ENCODE peak calls at places on chromosome 3, in nine cellular contexts. H, S, J, F, D, Y, U, K and O are unnamed samples. For H3K4me1, the result is how much of the 10 kb centered on the place peaks cover.

GRCh38 chr3:151379083-151379734 is 5.3 kb downstream of the P2RY12 start:
- DNase-seq in H (no peak), S (no peak), J (peak), F (no peak), D (no peak), Y (peak), U (no peak), K (no peak), O (peak)

GRCh38 chr3:159252772-159253384 is 451.0 kb downstream of the MFSD1 start:
- DNase-seq in H (no peak), S (no peak), J (peak), F (peak), D (peak), Y (peak), U (no peak), K (no peak), O (no peak)

GRCh38 chr3:184872200-184872599 is 60.2 kb downstream of the VPS8 start:
- DNase-seq in H (no peak), S (no peak), J (no peak), F (no peak), D (no peak), Y (no peak), U (no peak), K (no peak), O (no peak)

GRCh38 chr3:184155644-184156521 is 706 bp downstream of the DVL3 start:
- DNase-seq in H (peak), S (no peak), J (peak), F (peak), D (peak), Y (no peak), U (peak), K (no peak), O (no peak)

GRCh38 chr3:108175352-108175751 is 46.9 kb downstream of the IFT57 start:
- DNase-seq in H (no peak), S (no peak), J (peak), F (peak), D (peak), Y (no peak), U (no peak), K (no peak), O (no peak)

GRCh38 chr3:160564205-160564922 is 1.0 kb downstream of the KPNA4 start:
- DNase-seq in H (no peak), S (peak), J (peak), F (no peak), D (no peak), Y (peak), U (peak), K (no peak), O (no peak)

GRCh38 chr3:184764176-184764575 is 47.8 kb upstream of the VPS8 start:
- DNase-seq in H (no peak), S (no peak), J (no peak), F (no peak), D (no peak), Y (no peak), U (peak), K (no peak), O (no peak)

GRCh38 chr3:114417265-114417664 is 123.4 kb downstream of the TIGIT start:
- DNase-seq in H (no peak), S (no peak), J (no peak), F (no peak), D (no peak), Y (no peak), U (no peak), K (no peak), O (no peak)

GRCh38 chr3:111605016-111605415 is 9.9 kb upstream of the ZBED2 start:
- DNase-seq in H (no peak), S (no peak), J (no peak), F (peak), D (peak), Y (no peak), U (no peak), K (no peak), O (no peak)

GRCh38 chr3:42780892-42781700 is 8.0 kb upstream of the CCDC13 start:
- DNase-seq in H (no peak), S (no peak), J (peak), F (peak), D (peak), Y (peak), U (no peak), K (no peak), O (no peak)

GRCh38 chr3:174859109-174859735 is at the start of gene NAALADL2:
- DNase-seq in H (no peak), S (no peak), J (no peak), F (no peak), D (peak), Y (no peak), U (no peak), K (no peak), O (no peak)

GRCh38 chr3:154421067-154421466 is 8.9 kb downstream of the GPR149 start:
- DNase-seq in H (no peak), S (no peak), J (peak), F (no peak), D (no peak), Y (no peak), U (no peak), K (no peak), O (no peak)

GRCh38 chr3:65828706-65829105 is 210.0 kb downstream of the MAGI1 start:
- DNase-seq in H (no peak), S (peak), J (peak), F (peak), D (peak), Y (no peak), U (no peak), K (no peak), O (no peak)

GRCh38 chr3:76900571-76900970 is 139.3 kb upstream of the ROBO2 start:
- DNase-seq in H (no peak), S (no peak), J (no peak), F (peak), D (no peak), Y (no peak), U (no peak), K (no peak), O (no peak)

GRCh38 chr3:52787672-52788625 is 6.6 kb upstream of the ITIH3 start:
- DNase-seq in H (no peak), S (no peak), J (no peak), F (no peak), D (no peak), Y (no peak), U (peak), K (no peak), O (peak)

GRCh38 chr3:12190832-12191231 is 32.1 kb upstream of the TIMP4 start:
- DNase-seq in H (no peak), S (no peak), J (no peak), F (no peak), D (no peak), Y (no peak), U (no peak), K (no peak), O (no peak)

GRCh38 chr3:19559724-19560442 is 374.1 kb downstream of the EFHB start:
- DNase-seq in H (no peak), S (no peak), J (no peak), F (no peak), D (no peak), Y (no peak), U (no peak), K (no peak), O (no peak)

GRCh38 chr3:41202075-41202833 is 2.9 kb downstream of the CTNNB1 start:
- DNase-seq in H (no peak), S (no peak), J (no peak), F (no peak), D (peak), Y (no peak), U (no peak), K (no peak), O (no peak)

GRCh38 chr3:108127301-108127988 is 36.6 kb upstream of the CD47 start:
- DNase-seq in H (no peak), S (no peak), J (no peak), F (no peak), D (peak), Y (no peak), U (no peak), K (no peak), O (no peak)

GRCh38 chr3:180646187-180646790 is 33.0 kb downstream of the CCDC39 start:
- DNase-seq in H (no peak), S (no peak), J (peak), F (no peak), D (no peak), Y (peak), U (no peak), K (no peak), O (no peak)

GRCh38 chr3:14803101-14803980 is 15.4 kb upstream of the FGD5 start:
- DNase-seq in H (no peak), S (no peak), J (peak), F (no peak), D (no peak), Y (peak), U (no peak), K (no peak), O (no peak)

GRCh38 chr3:140922634-140923033 is 19.0 kb upstream of the SLC25A36 start:
- DNase-seq in H (no peak), S (no peak), J (peak), F (peak), D (no peak), Y (peak), U (no peak), K (no peak), O (no peak)

GRCh38 chr3:46926039-46926438 is 48.5 kb downstream of the PTH1R start:
- DNase-seq in H (no peak), S (no peak), J (peak), F (peak), D (no peak), Y (no peak), U (peak), K (no peak), O (no peak)

GRCh38 chr3:15478300-15478979 is 43.1 kb downstream of the COLQ start:
- DNase-seq in H (no peak), S (no peak), J (no peak), F (no peak), D (no peak), Y (no peak), U (no peak), K (no peak), O (no peak)

GRCh38 chr3:31840252-31840651 is 140.8 kb downstream of the OSBPL10 start:
- DNase-seq in H (no peak), S (no peak), J (no peak), F (no peak), D (peak), Y (no peak), U (no peak), K (no peak), O (no peak)

GRCh38 chr3:153209596-153209995 is 47.6 kb downstream of the RAP2B start:
- DNase-seq in H (peak), S (no peak), J (peak), F (peak), D (peak), Y (peak), U (no peak), K (no peak), O (peak)

GRCh38 chr3:53846134-53846850 is at the start of the genes CHDH and IL17RB:
- DNase-seq in H (peak), S (peak), J (no peak), F (no peak), D (peak), Y (peak), U (peak), K (peak), O (peak)

GRCh38 chr3:29755416-29755815 is 474.5 kb downstream of the RBMS3 start:
- DNase-seq in H (no peak), S (no peak), J (no peak), F (no peak), D (no peak), Y (no peak), U (no peak), K (no peak), O (no peak)

GRCh38 chr3:158781859-158782258 is 20.0 kb upstream of the MFSD1 start:
- DNase-seq in H (no peak), S (no peak), J (no peak), F (no peak), D (no peak), Y (no peak), U (no peak), K (no peak), O (no peak)

DNA sequence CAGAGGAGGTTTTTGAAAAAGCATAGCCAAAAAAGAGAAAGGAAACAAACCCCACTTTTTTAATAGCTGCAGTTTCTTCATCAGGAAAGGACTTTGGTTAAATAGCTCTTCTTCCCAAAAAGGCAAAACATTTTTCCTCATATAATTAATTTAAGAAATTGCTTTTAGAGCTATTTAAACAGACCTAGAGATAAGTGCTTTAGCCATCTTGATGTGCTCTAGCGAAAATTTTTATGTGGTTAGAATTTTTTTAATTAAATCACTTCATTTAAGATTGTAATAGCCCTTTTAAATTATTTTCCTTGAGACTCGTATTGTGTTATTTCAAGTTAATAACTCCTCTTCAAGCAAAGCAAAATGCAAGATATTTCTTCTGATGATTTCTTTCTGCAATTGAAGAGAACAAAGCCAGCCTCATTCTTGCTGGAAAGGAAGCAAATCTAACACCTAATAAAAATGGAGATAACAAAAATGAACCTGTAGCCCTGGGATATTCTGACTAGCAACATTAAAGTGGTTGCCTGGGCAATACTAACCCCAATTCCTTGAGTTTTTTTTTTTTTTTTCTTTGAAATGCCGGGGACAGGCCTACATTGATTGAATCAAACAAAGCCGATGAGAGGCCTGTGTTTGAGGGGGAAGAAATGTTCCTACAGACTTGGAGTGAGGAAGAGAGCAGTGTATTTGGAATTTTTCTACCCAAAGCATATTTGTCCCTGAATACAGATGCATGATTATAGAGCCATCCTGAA is 173.8 kb downstream of the PTPRG start:
- DNase-seq in H (no peak), S (no peak), J (peak), F (no peak), D (no peak), Y (no peak), U (no peak), K (no peak), O (no peak)
- H3K4me1 ChIP-seq in H (under half), S (under half), J (under half), F (under half), D (under half), Y (under half), U (under half), K (under half), O (under half)

GRCh38 chr3:172065967-172066762 is 26.8 kb downstream of the FNDC3B start:
- DNase-seq in H (no peak), S (no peak), J (no peak), F (peak), D (no peak), Y (peak), U (no peak), K (no peak), O (no peak)

GRCh38 chr3:172068977-172069376 is 29.6 kb downstream of the FNDC3B start:
- DNase-seq in H (no peak), S (no peak), J (no peak), F (no peak), D (no peak), Y (no peak), U (no peak), K (no peak), O (no peak)

GRCh38 chr3:172066880-172067778 is 27.8 kb downstream of the FNDC3B start:
- DNase-seq in H (no peak), S (no peak), J (no peak), F (no peak), D (no peak), Y (no peak), U (no peak), K (no peak), O (no peak)

GRCh38 chr3:172069473-172069872 is 30.1 kb downstream of the FNDC3B start:
- DNase-seq in H (no peak), S (no peak), J (no peak), F (no peak), D (no peak), Y (no peak), U (no peak), K (no peak), O (no peak)

GRCh38 chr3:172067837-172068440 is 28.6 kb downstream of the FNDC3B start:
- DNase-seq in H (no peak), S (no peak), J (no peak), F (no peak), D (no peak), Y (no peak), U (no peak), K (no peak), O (no peak)
- H3K27ac ChIP-seq in H (no peak), S (no peak), J (no peak), F (no peak), D (no peak), Y (no peak), U (peak), K (peak), O (no peak)

GRCh38 chr3:16917980-16918682 is 33.4 kb downstream of the PLCL2 start:
- DNase-seq in H (no peak), S (no peak), J (no peak), F (no peak), D (no peak), Y (no peak), U (no peak), K (no peak), O (no peak)
- H3K4me1 ChIP-seq in H (under half), S (under half), J (under half), F (under half), D (under half), Y (under half), U (under half), K (under half), O (under half)

DNA sequence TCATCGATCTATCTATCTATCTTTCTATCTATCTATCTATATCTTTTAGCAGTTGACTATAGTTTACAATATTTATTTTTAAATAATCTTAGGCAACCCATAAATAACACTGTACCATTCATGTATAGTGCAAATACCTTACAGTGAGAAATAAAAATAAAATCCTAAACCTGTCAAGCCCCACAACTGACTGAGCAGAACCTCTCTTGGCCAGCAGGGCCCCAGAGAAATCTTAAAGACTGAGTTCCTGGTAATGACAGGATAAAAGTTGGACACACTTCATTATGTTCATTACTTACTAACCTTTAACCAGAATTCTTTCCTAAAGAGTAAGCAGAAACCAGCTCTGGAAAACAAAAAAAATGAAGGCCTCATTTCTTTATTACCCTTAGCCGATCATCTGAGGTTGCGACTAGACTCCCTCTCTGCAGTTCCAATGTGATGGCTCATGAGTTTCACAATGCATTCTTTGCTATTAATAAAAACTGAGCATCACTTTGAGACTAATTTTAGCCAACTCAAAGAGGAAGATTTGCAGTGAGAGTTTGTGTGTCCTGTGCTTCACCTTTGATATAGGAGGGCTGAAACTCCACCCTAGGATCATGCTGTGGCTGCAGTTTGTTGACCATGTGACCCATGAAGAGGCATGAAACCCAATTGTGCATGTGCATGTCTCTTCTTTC is 1072.0 kb downstream of the NSUN3 start:
- DNase-seq in H (no peak), S (no peak), J (no peak), F (no peak), D (no peak), Y (no peak), U (no peak), K (no peak), O (no peak)
- H3K27ac ChIP-seq in H (no peak), S (peak), J (no peak), F (no peak), D (no peak), Y (no peak), U (no peak), K (no peak), O (peak)

GRCh38 chr3:127708837-127709236 is 36.1 kb downstream of the ABTB1 start:
- DNase-seq in H (no peak), S (no peak), J (no peak), F (no peak), D (no peak), Y (no peak), U (no peak), K (no peak), O (no peak)

GRCh38 chr3:127710473-127710941 is 37.8 kb downstream of the ABTB1 start:
- DNase-seq in H (peak), S (no peak), J (no peak), F (no peak), D (peak), Y (peak), U (peak), K (no peak), O (peak)

GRCh38 chr3:127707777-127708438 is 35.2 kb downstream of the ABTB1 start:
- DNase-seq in H (peak), S (peak), J (no peak), F (no peak), D (no peak), Y (no peak), U (peak), K (no peak), O (peak)

GRCh38 chr3:127711021-127711420 is 38.3 kb downstream of the ABTB1 start:
- DNase-seq in H (no peak), S (no peak), J (no peak), F (no peak), D (no peak), Y (no peak), U (peak), K (no peak), O (no peak)

DNA sequence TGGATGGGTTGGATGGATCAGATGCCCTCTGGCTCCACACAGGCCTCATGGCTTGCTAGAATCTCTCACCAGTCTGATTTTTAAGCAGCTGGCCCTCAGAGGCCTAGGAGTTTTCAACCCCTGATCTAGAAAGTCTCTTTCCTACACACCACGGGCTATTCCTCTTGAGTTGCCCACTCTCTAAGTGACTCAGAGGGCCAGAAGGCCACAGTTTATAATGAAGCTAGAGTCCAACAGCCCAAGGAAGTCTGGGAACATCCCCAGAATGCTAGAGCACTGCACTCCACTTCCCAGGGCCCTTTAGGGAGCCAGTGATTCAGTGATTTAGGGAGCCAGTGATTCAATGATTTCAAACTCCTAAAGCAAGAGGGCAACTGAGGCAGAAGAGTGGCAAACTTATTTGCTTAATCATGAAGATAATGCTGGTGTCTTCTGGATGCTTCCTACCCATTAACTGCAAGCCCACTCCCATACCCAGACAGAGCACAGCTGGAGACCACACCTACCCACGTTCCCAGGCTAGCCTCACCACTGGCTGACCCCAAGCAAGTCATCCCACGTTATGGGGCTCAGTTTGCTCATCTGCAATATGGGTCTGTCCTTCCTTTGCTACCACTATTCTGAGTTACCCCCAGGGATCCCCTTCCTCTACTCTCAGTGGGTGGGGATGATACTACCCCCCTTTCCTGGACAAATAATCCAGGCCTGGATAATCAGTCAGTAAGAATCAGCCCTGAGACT is 36.7 kb downstream of the ABTB1 start:
- DNase-seq in H (peak), S (no peak), J (no peak), F (peak), D (no peak), Y (no peak), U (no peak), K (no peak), O (no peak)
- H3K4me1 ChIP-seq in H (under half), S (under half), J (under half), F (under half), D (under half), Y (under half), U (under half), K (under half), O (under half)

GRCh38 chr3:194272861-194273266 is 78.3 kb downstream of the CPN2 start:
- DNase-seq in H (peak), S (no peak), J (no peak), F (no peak), D (no peak), Y (no peak), U (no peak), K (peak), O (no peak)
- H3K27ac ChIP-seq in H (no peak), S (peak), J (no peak), F (no peak), D (no peak), Y (no peak), U (peak), K (peak), O (peak)

DNA sequence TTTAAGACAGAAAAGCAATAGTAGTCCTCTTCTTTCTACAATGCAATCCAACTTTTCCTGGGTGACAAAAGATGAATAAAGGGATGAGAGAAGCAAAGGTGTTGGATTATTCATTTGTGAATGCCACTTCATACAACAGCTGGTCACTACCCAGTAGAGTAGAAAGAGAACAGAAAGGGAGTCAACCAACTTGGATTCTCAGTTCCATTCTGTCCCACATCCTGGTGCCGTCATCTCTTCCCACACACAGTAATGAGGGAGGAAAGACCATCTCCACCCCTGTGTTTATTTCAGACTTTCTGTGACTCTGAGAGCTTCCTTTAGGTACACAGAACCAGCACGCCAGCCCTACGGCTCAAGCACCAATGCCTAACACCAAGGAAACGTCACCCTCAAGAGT is 71.0 kb downstream of the FOXP1 start:
- DNase-seq in H (no peak), S (no peak), J (no peak), F (no peak), D (no peak), Y (no peak), U (no peak), K (no peak), O (no peak)
- H3K4me1 ChIP-seq in H (under half), S (under half), J (under half), F (under half), D (under half), Y (half or more), U (under half), K (under half), O (under half)